ENCODE peak calls at places on chromosomes 12 and 14, in seven cellular contexts. Y is B cell, X is gastrocnemius medialis, U is renal cortical epithelial cell, O is NCI-H1092, Z is WERI-Rb-1, J is epithelial cell of esophagus. N is an unnamed sample.

GRCh38 chr12:132497514-132498405 is 7.8 kb downstream of the FBRSL1 start:
- DNase-seq in U (no peak), J (no peak), Y (no peak), X (no peak), Z (no peak), O (no peak), N (no peak)

GRCh38 chr12:10293151-10293550 is 14.5 kb upstream of the KLRD1 start:
- DNase-seq in U (no peak), J (no peak), Y (no peak), Z (no peak), X (no peak), O (no peak), N (no peak)

GRCh38 chr14:104223810-104224515 is 85.6 kb downstream of the KIF26A start:
- DNase-seq in X (no peak), Y (no peak), Z (peak; percentile 88), J (no peak), U (no peak), O (no peak), N (peak; percentile 18)

GRCh38 chr14:25400607-25401206 is 350.8 kb upstream of the STXBP6 start:
- DNase-seq in Y (peak; percentile 23), U (peak; percentile 19), O (peak; percentile 47), X (no peak), Z (peak; percentile 26), J (peak; percentile 61), N (peak; percentile 42)

GRCh38 chr14:65732112-65732511 is 319.6 kb downstream of the FUT8 start:
- DNase-seq in Z (no peak), J (no peak), O (no peak), Y (peak; percentile 30), U (peak; percentile 1), X (no peak), N (no peak)

GRCh38 chr12:132375747-132376463 is 46.5 kb upstream of the GALNT9 start:
- DNase-seq in J (no peak), O (no peak), U (no peak), Z (no peak), X (no peak), Y (no peak), N (peak; percentile 41)

GRCh38 chr14:63647696-63648410 is 6.2 kb upstream of the WDR89 start:
- DNase-seq in O (no peak), X (no peak), Z (no peak), Y (no peak), U (no peak), J (no peak), N (no peak)

GRCh38 chr14:70885343-70886014 is 21.8 kb upstream of the PCNX1 start:
- DNase-seq in O (no peak), X (no peak), J (no peak), Y (no peak), Z (peak; percentile 12), U (no peak), N (peak; percentile 39)

GRCh38 chr12:108129017-108129812 is at the start of gene WSCD2:
- DNase-seq in X (no peak), Z (peak; percentile 87), U (no peak), Y (peak; percentile 57), J (peak; percentile 27), O (peak; percentile 27), N (peak; percentile 86)

GRCh38 chr14:20469890-20470858 is 968 bp downstream of the PNP start:
- DNase-seq in Y (peak; percentile 56), J (peak; percentile 94), Z (peak; percentile 11), U (peak; percentile 92), O (no peak), X (no peak), N (peak; percentile 15)

GRCh38 chr12:98799822-98800221 is 154.7 kb downstream of the APAF1 start:
- DNase-seq in O (no peak), Z (no peak), Y (no peak), U (no peak), J (no peak), X (no peak), N (no peak)

GRCh38 chr14:75459099-75459741 is 31.4 kb downstream of the JDP2 start:
- DNase-seq in J (no peak), O (no peak), Y (no peak), X (peak; percentile 84), U (peak; percentile 77), Z (no peak), N (no peak)

GRCh38 chr12:24015771-24016170 is 66.3 kb upstream of the SOX5 start:
- DNase-seq in X (no peak), U (no peak), O (no peak), J (no peak), Z (no peak), Y (no peak), N (no peak)

GRCh38 chr12:29726321-29726692 is 57.4 kb downstream of the TMTC1 start:
- DNase-seq in U (no peak), O (peak; percentile 67), X (no peak), J (no peak), Z (no peak), Y (no peak), N (no peak)

GRCh38 chr14:44812672-44813071 is 149.1 kb downstream of the KLHL28 start:
- DNase-seq in Z (no peak), J (no peak), O (no peak), Y (no peak), X (no peak), U (no peak), N (no peak)

GRCh38 chr12:54439521-54440255 is 20.6 kb upstream of the ITGA5 start:
- DNase-seq in X (no peak), U (peak; percentile 77), J (peak; percentile 67), O (peak; percentile 14), Y (peak; percentile 58), Z (no peak), N (no peak)

GRCh38 chr12:108548954-108549521 is 11.9 kb downstream of the SART3 start:
- DNase-seq in J (no peak), Y (no peak), U (no peak), Z (no peak), X (no peak), O (no peak), N (no peak)

GRCh38 chr12:104720346-104721064 is 237.6 kb downstream of the SLC41A2 start:
- DNase-seq in X (no peak), O (no peak), J (no peak), U (no peak), Z (no peak), Y (peak; percentile 66), N (no peak)

GRCh38 chr14:101457936-101458535 is 103.3 kb upstream of the DIO3 start:
- DNase-seq in Y (no peak), J (no peak), U (no peak), Z (no peak), X (no peak), O (no peak), N (no peak)

GRCh38 chr12:132162508-132163031 is 18.3 kb downstream of the NOC4L start:
- DNase-seq in Y (no peak), U (peak; percentile 81), J (peak; percentile 22), O (no peak), X (no peak), Z (no peak), N (peak; percentile 14)

GRCh38 chr14:104201063-104201462 is 62.7 kb downstream of the KIF26A start:
- DNase-seq in J (no peak), O (peak; percentile 46), Z (no peak), X (no peak), Y (no peak), U (no peak), N (no peak)

GRCh38 chr14:90661881-90662280 is 154.3 kb downstream of the TTC7B start:
- DNase-seq in J (no peak), Z (no peak), X (no peak), U (peak; percentile 45), O (no peak), Y (no peak), N (no peak)

GRCh38 chr12:27002141-27002540 is 12.0 kb downstream of the TM7SF3 start:
- DNase-seq in X (no peak), J (no peak), O (no peak), U (peak; percentile 48), Y (no peak), Z (no peak), N (no peak)

GRCh38 chr12:28870839-28871440 is 278.1 kb upstream of the FAR2 start:
- DNase-seq in J (peak; percentile 50), X (no peak), O (no peak), Z (no peak), Y (no peak), U (no peak), N (no peak)

GRCh38 chr14:36361210-36361853 is 40.9 kb upstream of the MBIP start:
- DNase-seq in Y (no peak), U (no peak), Z (no peak), O (no peak), X (no peak), J (no peak), N (no peak)

GRCh38 chr12:60819794-60820193 is 1224.0 kb downstream of the SLC16A7 start:
- DNase-seq in Y (no peak), U (no peak), X (no peak), O (no peak), Z (no peak), J (no peak), N (no peak)

N was measured in glutamatergic neuron.